ENCODE peak calls at places on chromosomes 7 and 10, in nine cellular contexts. I is cardiac muscle cell; D is stimulated activated CD8-positive, alpha-beta memory T cell treated with anti-CD3 and anti-CD28 coated beads, Interleukin-4, amount 100 ng/mL, for 1 hour; F is activated CD4-positive, CD25-positive, alpha-beta regulatory T cell; Z is right cardiac atrium; O is left lobe of liver; K is GM03348; V is H54; S is AG09319. J is an unnamed sample.

GRCh38 chr7:151210087-151210854 is at the start of gene H2BK1:
- DNase-seq in F (no peak), Z (no peak), K (no peak), V (no peak), S (no peak), D (no peak), O (no peak), I (no peak), J (no peak)

GRCh38 chr10:99913831-99914235 is 95.9 kb downstream of the DNMBP start:
- DNase-seq in S (no peak), I (peak), D (no peak), Z (no peak), O (no peak), V (no peak), F (no peak), K (no peak), J (no peak)

GRCh38 chr7:115009736-115010435 is 88.0 kb downstream of the MDFIC start:
- DNase-seq in V (no peak), O (no peak), Z (peak), D (no peak), S (peak), I (no peak), K (peak), F (no peak), J (peak)

GRCh38 chr10:36172054-36172531 is 530.0 kb upstream of the FZD8 start:
- DNase-seq in I (no peak), O (no peak), V (no peak), F (no peak), Z (no peak), K (peak), S (no peak), D (no peak), J (peak)

GRCh38 chr10:49601857-49602256 is 8.3 kb upstream of the SLC18A3 start:
- DNase-seq in V (peak), K (peak), I (no peak), Z (no peak), D (no peak), O (peak), S (no peak), F (no peak), J (no peak)

GRCh38 chr7:13457790-13458189 is 531.7 kb downstream of the ETV1 start:
- DNase-seq in O (no peak), I (no peak), D (no peak), V (no peak), S (no peak), K (no peak), F (no peak), Z (no peak), J (no peak)

GRCh38 chr10:71354771-71355170 is 35.7 kb downstream of the SLC29A3 start:
- DNase-seq in S (no peak), I (no peak), F (no peak), D (no peak), Z (no peak), V (peak), K (no peak), O (no peak), J (no peak)

GRCh38 chr10:132392811-132393694 is 3.9 kb upstream of the PWWP2B start:
- DNase-seq in F (no peak), O (no peak), I (no peak), K (peak), S (no peak), D (no peak), Z (peak), V (peak), J (no peak)

GRCh38 chr7:31056775-31057346 is 4.8 kb downstream of the ADCYAP1R1 start:
- DNase-seq in I (no peak), D (no peak), S (no peak), V (no peak), Z (no peak), O (no peak), K (no peak), F (no peak), J (no peak)

GRCh38 chr10:7932301-7933036 is 114.2 kb downstream of the TAF3 start:
- DNase-seq in Z (no peak), O (no peak), K (no peak), S (no peak), D (no peak), I (no peak), F (no peak), V (no peak), J (no peak)

GRCh38 chr10:15123749-15124184 is 26.6 kb downstream of the RPP38 start:
- DNase-seq in I (no peak), S (no peak), K (peak), V (no peak), Z (no peak), O (no peak), F (no peak), D (no peak), J (peak)

GRCh38 chr7:127871226-127871625 is 160.0 kb downstream of the LRRC4 start:
- DNase-seq in O (no peak), I (no peak), V (no peak), K (no peak), D (no peak), F (no peak), Z (no peak), S (no peak), J (no peak)

GRCh38 chr7:111255576-111255975 is 164.6 kb downstream of the LRRN3 start:
- DNase-seq in F (no peak), O (no peak), Z (no peak), K (no peak), S (no peak), V (no peak), I (no peak), D (no peak), J (no peak)

J was measured in AG09309.